ENCODE peak calls at places on chromosomes 1 and 21, in six cellular contexts. B, G, X, M, W and N are unnamed samples.

GRCh38 chr1:153611356-153611755 is 1.6 kb downstream of the S100A16 start:
- DNase-seq in X (no peak), B (no peak), W (no peak), G (no peak), M (no peak), N (no peak)

GRCh38 chr1:185574139-185574835 is 159.9 kb upstream of the HMCN1 start:
- DNase-seq in W (no peak), B (no peak), G (no peak), M (no peak), X (no peak), N (no peak)

GRCh38 chr1:147486876-147487656 is 54.2 kb upstream of the BCL9 start:
- DNase-seq in X (no peak), B (no peak), W (no peak), M (no peak), G (no peak), N (no peak)

GRCh38 chr1:29122662-29122986 is 1.1 kb downstream of the TMEM200B start:
- DNase-seq in M (peak), X (no peak), B (no peak), G (peak), W (no peak), N (peak)

GRCh38 chr1:75132421-75133381 is 1.5 kb upstream of the LHX8 start:
- DNase-seq in W (no peak), X (no peak), G (peak), B (no peak), M (peak), N (no peak)

GRCh38 chr1:243798726-243799125 is 51.3 kb downstream of the AKT3 start:
- DNase-seq in M (no peak), G (no peak), X (no peak), B (no peak), W (no peak), N (no peak)

GRCh38 chr1:59505596-59506028 is 208.7 kb downstream of the FGGY start:
- DNase-seq in M (peak), X (no peak), W (no peak), B (no peak), G (no peak), N (peak)

GRCh38 chr1:100927276-100927675 is 31.4 kb downstream of the SLC30A7 start:
- DNase-seq in M (no peak), W (peak), G (no peak), B (peak), X (no peak), N (no peak)

GRCh38 chr21:37047079-37047478 is 25.8 kb downstream of the PIGP start:
- DNase-seq in B (no peak), M (no peak), W (no peak), G (peak), X (no peak), N (peak)

GRCh38 chr1:64183985-64184440 is 19.4 kb upstream of the UBE2U start:
- DNase-seq in B (no peak), X (no peak), W (no peak), M (no peak), G (no peak), N (no peak)

GRCh38 chr1:53348491-53349368 is 20.9 kb upstream of the LRP8 start:
- DNase-seq in W (no peak), G (peak), X (no peak), B (no peak), M (no peak), N (peak)

GRCh38 chr1:3060601-3061551 is 8.1 kb upstream of the PRDM16 start:
- DNase-seq in X (no peak), W (no peak), B (no peak), G (no peak), M (peak), N (peak)

GRCh38 chr1:202618387-202619022 is 91.7 kb downstream of the SYT2 start:
- DNase-seq in M (no peak), W (no peak), G (peak), X (no peak), B (no peak), N (no peak)

GRCh38 chr1:212467843-212468482 is 35.2 kb downstream of the NENF start:
- DNase-seq in X (no peak), W (no peak), M (no peak), G (no peak), B (no peak), N (no peak)

GRCh38 chr21:41943468-41944250 is 10.2 kb downstream of the C2CD2 start:
- DNase-seq in B (no peak), G (no peak), M (no peak), X (no peak), W (no peak), N (no peak)

GRCh38 chr1:108502624-108503023 is 52.5 kb downstream of the NBPF6 start:
- DNase-seq in W (no peak), G (no peak), B (no peak), X (no peak), M (no peak), N (no peak)

GRCh38 chr1:232319106-232319505 is 310.8 kb downstream of the SIPA1L2 start:
- DNase-seq in W (no peak), X (no peak), M (no peak), B (no peak), G (no peak), N (peak)

GRCh38 chr1:247290576-247290975 is 34.7 kb downstream of the VN1R5 start:
- DNase-seq in M (no peak), G (peak), W (no peak), X (no peak), B (no peak), N (no peak)